ENCODE peak calls at places on chromosomes 12 and 14, in ten cellular contexts. U, M, V, E, O, T, I, H, W and F are unnamed samples.

GRCh38 chr12:21879312-21879711 is 61.9 kb downstream of the ABCC9 start:
- DNase-seq in U (no peak), M (no peak), V (no peak), E (no peak), O (no peak), T (no peak), I (no peak), H (no peak), W (no peak), F (no peak)

GRCh38 chr12:105214141-105214540 is 21.8 kb downstream of the APPL2 start:
- DNase-seq in U (no peak), M (peak; percentile 40), V (no peak), E (no peak), O (no peak), T (no peak), I (no peak), H (peak; percentile 23), W (no peak), F (peak; percentile 91)

GRCh38 chr12:117807355-117807754 is 161.4 kb downstream of the KSR2 start:
- DNase-seq in U (no peak), M (no peak), V (no peak), E (no peak), O (no peak), T (no peak), I (no peak), H (no peak), W (no peak), F (no peak)

GRCh38 chr14:40623641-40624040 is 983.0 kb upstream of the LRFN5 start:
- DNase-seq in U (no peak), M (no peak), V (no peak), E (no peak), O (no peak), T (no peak), I (no peak), H (no peak), W (peak; percentile 88), F (no peak)

GRCh38 chr12:116382456-116382902 is 105.0 kb upstream of the MED13L start:
- DNase-seq in U (no peak), M (peak; percentile 72), V (no peak), E (peak; percentile 76), O (no peak), T (peak; percentile 48), I (no peak), H (no peak), W (no peak), F (peak; percentile 47)

GRCh38 chr14:29668201-29668600 is 259.4 kb downstream of the PRKD1 start:
- DNase-seq in U (no peak), M (no peak), V (no peak), E (no peak), O (no peak), T (no peak), I (no peak), H (no peak), W (no peak), F (no peak)

GRCh38 chr14:81400852-81401251 is 728 bp upstream of the STON2 start:
- DNase-seq in U (no peak), M (peak; percentile 51), V (no peak), E (no peak), O (no peak), T (peak; percentile 99), I (no peak), H (peak; percentile 97), W (no peak), F (peak; percentile 100)

GRCh38 chr12:68932701-68933563 is at the start of gene CPM:
- DNase-seq in U (peak; percentile 89), M (peak; percentile 25), V (no peak), E (peak; percentile 90), O (no peak), T (peak; percentile 24), I (no peak), H (peak; percentile 56), W (no peak), F (peak; percentile 87)

GRCh38 chr12:2833327-2833726 is 1.5 kb downstream of the NRIP2 start:
- DNase-seq in U (no peak), M (no peak), V (no peak), E (no peak), O (no peak), T (no peak), I (no peak), H (peak; percentile 16), W (no peak), F (no peak)

GRCh38 chr12:40992674-40993073 is 195.4 kb upstream of the PDZRN4 start:
- DNase-seq in U (no peak), M (no peak), V (no peak), E (no peak), O (no peak), T (no peak), I (no peak), H (no peak), W (no peak), F (no peak)

GRCh38 chr12:27521981-27522380 is 2.0 kb upstream of the PPFIBP1 start:
- DNase-seq in U (no peak), M (no peak), V (no peak), E (peak; percentile 67), O (no peak), T (no peak), I (no peak), H (no peak), W (no peak), F (no peak)

GRCh38 chr14:84998216-84998615 is 531.7 kb upstream of the FLRT2 start:
- DNase-seq in U (no peak), M (no peak), V (no peak), E (peak; percentile 51), O (no peak), T (no peak), I (no peak), H (no peak), W (no peak), F (no peak)

DNA sequence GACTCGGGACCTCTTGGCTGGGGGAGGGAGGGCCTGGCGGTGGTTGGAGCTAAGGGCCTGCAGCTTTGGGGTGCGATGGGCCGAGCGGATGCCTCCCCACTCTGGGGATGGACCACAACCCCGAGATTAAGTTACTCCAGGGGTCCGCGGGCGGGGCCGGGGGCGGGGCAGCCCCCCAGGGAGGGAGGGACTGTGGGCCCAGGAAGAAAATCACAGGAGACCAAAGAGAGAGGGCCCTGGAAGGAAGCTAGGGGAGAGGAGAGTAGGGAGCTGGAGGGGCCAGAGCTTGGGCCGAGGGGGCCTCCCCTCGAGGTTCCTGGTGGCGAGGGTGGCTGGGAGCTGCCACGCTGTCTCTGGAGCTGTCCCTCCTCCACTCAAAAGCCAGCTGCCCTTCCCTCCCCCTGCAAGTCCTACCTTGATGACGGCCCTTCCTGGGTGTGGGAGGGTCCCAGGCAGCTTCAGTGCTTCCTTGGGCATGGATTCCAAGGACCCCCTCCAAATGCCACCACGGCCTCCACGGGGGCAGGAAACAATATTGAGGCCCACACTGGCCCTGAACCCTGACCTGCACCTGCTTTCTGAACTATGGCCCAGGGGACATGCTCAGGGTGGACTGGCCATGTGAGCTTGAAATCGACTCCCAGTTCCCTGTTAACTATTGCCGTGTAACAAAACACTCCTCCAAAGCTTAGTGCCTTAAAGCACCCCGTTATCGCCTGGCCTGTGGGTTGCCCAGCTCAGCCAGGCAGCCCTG is 607 bp upstream of the NUDT14 start:
- DNase-seq in U (no peak), M (no peak), V (no peak), E (no peak), O (no peak), T (no peak), I (no peak), H (no peak), W (no peak), F (no peak)
- H3K9ac ChIP-seq in U (no peak overlapping the region), M (no peak overlapping the region), V (no peak overlapping the region), E (no peak overlapping the region), O (no peak overlapping the region), T (no peak overlapping the region), I (no peak overlapping the region), H (no peak overlapping the region), W (no peak overlapping the region), F (no peak overlapping the region)

GRCh38 chr14:87233266-87233665 is 759.7 kb downstream of the GALC start:
- DNase-seq in U (no peak), M (no peak), V (no peak), E (peak; percentile 56), O (no peak), T (no peak), I (peak; percentile 61), H (peak; percentile 46), W (no peak), F (no peak)

GRCh38 chr14:87229131-87229530 is 763.9 kb downstream of the GALC start:
- DNase-seq in U (no peak), M (no peak), V (no peak), E (no peak), O (no peak), T (no peak), I (no peak), H (no peak), W (peak; percentile 88), F (no peak)

GRCh38 chr14:87233806-87234384 is 759.1 kb downstream of the GALC start:
- DNase-seq in U (no peak), M (no peak), V (no peak), E (peak; percentile 58), O (no peak), T (no peak), I (peak; percentile 81), H (peak; percentile 73), W (no peak), F (no peak)

GRCh38 chr14:87231336-87232026 is 761.5 kb downstream of the GALC start:
- DNase-seq in U (no peak), M (no peak), V (no peak), E (peak; percentile 61), O (no peak), T (no peak), I (no peak), H (peak; percentile 53), W (no peak), F (peak; percentile 12)

DNA sequence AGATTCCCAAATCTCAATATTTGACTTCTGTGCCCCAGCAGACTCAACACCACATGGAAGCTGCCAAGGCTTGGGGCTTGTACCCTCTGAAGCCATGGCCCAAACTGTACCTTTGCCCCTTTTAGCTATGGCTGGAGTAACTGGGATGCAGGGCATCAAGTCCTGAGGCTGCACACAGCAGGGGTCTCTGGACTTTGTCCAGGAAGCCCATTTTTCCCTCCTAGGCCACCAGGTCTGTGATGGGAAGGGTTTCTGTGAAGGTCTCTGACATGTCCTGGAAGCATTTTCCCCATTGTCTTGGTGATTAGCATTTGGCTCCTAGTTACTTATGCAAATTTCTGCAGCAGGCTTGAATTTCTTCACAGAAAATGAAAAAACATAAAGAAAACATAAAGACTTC is 762.3 kb downstream of the GALC start:
- DNase-seq in U (no peak), M (no peak), V (no peak), E (peak; percentile 79), O (no peak), T (no peak), I (no peak), H (no peak), W (no peak), F (no peak)
- H3K9ac ChIP-seq in U (no peak overlapping the region), M (no peak overlapping the region), V (no peak overlapping the region), E (no peak overlapping the region), O (no peak overlapping the region), T (no peak overlapping the region), I (no peak overlapping the region), H (no peak overlapping the region), W (no peak overlapping the region), F (no peak overlapping the region)

GRCh38 chr12:120844297-120844696 is 59.9 kb downstream of the SPPL3 start:
- DNase-seq in U (no peak), M (no peak), V (no peak), E (no peak), O (no peak), T (no peak), I (no peak), H (no peak), W (no peak), F (no peak)
- H3K9ac ChIP-seq in U (no peak overlapping the region), M (no peak overlapping the region), V (no peak overlapping the region), E (no peak overlapping the region), O (no peak overlapping the region), T (no peak overlapping the region), I (no peak overlapping the region), H (no peak overlapping the region), W (peak overlapping the region; percentile 52), F (no peak overlapping the region)

GRCh38 chr12:65595016-65595560 is 229.2 kb upstream of the HMGA2 start:
- DNase-seq in U (no peak), M (no peak), V (no peak), E (peak; percentile 71), O (no peak), T (no peak), I (no peak), H (no peak), W (no peak), F (no peak)
- H3K9ac ChIP-seq in U (no peak overlapping the region), M (no peak overlapping the region), V (no peak overlapping the region), E (no peak overlapping the region), O (no peak overlapping the region), T (no peak overlapping the region), I (no peak overlapping the region), H (no peak overlapping the region), W (no peak overlapping the region), F (no peak overlapping the region)